ENCODE peak calls at places on chromosomes 16 and 17, in nine cellular contexts. One of them, this sample, is unnamed.

GRCh38 chr17:78847052-78847451 is 6.4 kb upstream of the USP36 start:
- DNase-seq in OCI-LY7: no peak
- DNase-seq in HS-27A: no peak
- DNase-seq in neuronal stem cell: no peak
- DNase-seq in tibial artery: no peak
- DNase-seq in T-helper 2 cell: no peak
- DNase-seq in head of caudate nucleus: no peak
- DNase-seq in Panc1: no peak
- DNase-seq in progenitor cell of endocrine pancreas: no peak
- DNase-seq in this sample: no peak

GRCh38 chr17:80442305-80442659 is 27.3 kb downstream of the ENDOV start:
- DNase-seq in T-helper 2 cell: no peak
- DNase-seq in neuronal stem cell: no peak
- DNase-seq in OCI-LY7: no peak
- DNase-seq in HS-27A: no peak
- DNase-seq in tibial artery: no peak
- DNase-seq in head of caudate nucleus: no peak
- DNase-seq in Panc1: no peak
- DNase-seq in progenitor cell of endocrine pancreas: no peak
- DNase-seq in this sample: no peak

GRCh38 chr17:66483946-66484345 is 181.5 kb downstream of the PRKCA start:
- DNase-seq in Panc1: no peak
- DNase-seq in T-helper 2 cell: no peak
- DNase-seq in head of caudate nucleus: no peak
- DNase-seq in progenitor cell of endocrine pancreas: no peak
- DNase-seq in HS-27A: no peak
- DNase-seq in neuronal stem cell: no peak
- DNase-seq in tibial artery: no peak
- DNase-seq in OCI-LY7: no peak
- DNase-seq in this sample: no peak

GRCh38 chr16:30011505-30012480 is 966 bp upstream of the DOC2A start:
- DNase-seq in neuronal stem cell: no peak
- DNase-seq in HS-27A: no peak
- DNase-seq in Panc1: no peak
- DNase-seq in head of caudate nucleus: no peak
- DNase-seq in T-helper 2 cell: no peak
- DNase-seq in progenitor cell of endocrine pancreas: no peak
- DNase-seq in OCI-LY7: no peak
- DNase-seq in tibial artery: no peak
- DNase-seq in this sample: no peak

GRCh38 chr17:59785091-59785799 is 77.8 kb downstream of the VMP1 start:
- DNase-seq in T-helper 2 cell: no peak
- DNase-seq in progenitor cell of endocrine pancreas: no peak
- DNase-seq in neuronal stem cell: no peak
- DNase-seq in Panc1: no peak
- DNase-seq in head of caudate nucleus: no peak
- DNase-seq in tibial artery: no peak
- DNase-seq in OCI-LY7: no peak
- DNase-seq in HS-27A: no peak
- DNase-seq in this sample: no peak

GRCh38 chr17:21012736-21013135 is 30.1 kb downstream of the USP22 start:
- DNase-seq in progenitor cell of endocrine pancreas: no peak
- DNase-seq in head of caudate nucleus: no peak
- DNase-seq in T-helper 2 cell: no peak
- DNase-seq in Panc1: no peak
- DNase-seq in neuronal stem cell: no peak
- DNase-seq in HS-27A: no peak
- DNase-seq in tibial artery: no peak
- DNase-seq in OCI-LY7: no peak
- DNase-seq in this sample: no peak

GRCh38 chr16:87101903-87102302 is 215.3 kb downstream of the C16orf95 start:
- DNase-seq in HS-27A: no peak
- DNase-seq in OCI-LY7: no peak
- DNase-seq in neuronal stem cell: no peak
- DNase-seq in Panc1: no peak
- DNase-seq in progenitor cell of endocrine pancreas: no peak
- DNase-seq in head of caudate nucleus: no peak
- DNase-seq in T-helper 2 cell: no peak
- DNase-seq in tibial artery: no peak
- DNase-seq in this sample: no peak

GRCh38 chr17:32833076-32833475 is 43.8 kb downstream of the MYO1D start:
- DNase-seq in HS-27A: no peak
- DNase-seq in T-helper 2 cell: no peak
- DNase-seq in OCI-LY7: no peak
- DNase-seq in neuronal stem cell: no peak
- DNase-seq in Panc1: no peak
- DNase-seq in progenitor cell of endocrine pancreas: no peak
- DNase-seq in head of caudate nucleus: no peak
- DNase-seq in tibial artery: no peak
- DNase-seq in this sample: no peak

GRCh38 chr17:36972186-36972686 is 23.5 kb downstream of the AATF start:
- DNase-seq in Panc1: no peak
- DNase-seq in neuronal stem cell: no peak
- DNase-seq in tibial artery: no peak
- DNase-seq in head of caudate nucleus: no peak
- DNase-seq in progenitor cell of endocrine pancreas: no peak
- DNase-seq in OCI-LY7: no peak
- DNase-seq in HS-27A: no peak
- DNase-seq in T-helper 2 cell: no peak
- DNase-seq in this sample: no peak

GRCh38 chr16:4272114-4272954 is 489 bp downstream of the TFAP4 start:
- DNase-seq in HS-27A: peak
- DNase-seq in Panc1: no peak
- DNase-seq in OCI-LY7: peak
- DNase-seq in head of caudate nucleus: peak
- DNase-seq in tibial artery: peak
- DNase-seq in T-helper 2 cell: no peak
- DNase-seq in neuronal stem cell: peak
- DNase-seq in progenitor cell of endocrine pancreas: peak
- DNase-seq in this sample: peak

GRCh38 chr16:8925455-8925854 is 38.3 kb downstream of the USP7 start:
- DNase-seq in neuronal stem cell: no peak
- DNase-seq in tibial artery: no peak
- DNase-seq in head of caudate nucleus: no peak
- DNase-seq in Panc1: no peak
- DNase-seq in HS-27A: no peak
- DNase-seq in progenitor cell of endocrine pancreas: no peak
- DNase-seq in T-helper 2 cell: no peak
- DNase-seq in OCI-LY7: no peak
- DNase-seq in this sample: no peak

GRCh38 chr16:57649846-57650245 is 18.3 kb upstream of the ADGRG3 start:
- DNase-seq in neuronal stem cell: no peak
- DNase-seq in tibial artery: no peak
- DNase-seq in progenitor cell of endocrine pancreas: no peak
- DNase-seq in head of caudate nucleus: no peak
- DNase-seq in Panc1: no peak
- DNase-seq in T-helper 2 cell: no peak
- DNase-seq in OCI-LY7: no peak
- DNase-seq in HS-27A: no peak
- DNase-seq in this sample: no peak

GRCh38 chr17:43332211-43332610 is 66.6 kb upstream of the ARL4D start:
- DNase-seq in head of caudate nucleus: no peak
- DNase-seq in HS-27A: no peak
- DNase-seq in T-helper 2 cell: no peak
- DNase-seq in OCI-LY7: no peak
- DNase-seq in tibial artery: no peak
- DNase-seq in progenitor cell of endocrine pancreas: no peak
- DNase-seq in neuronal stem cell: no peak
- DNase-seq in Panc1: no peak
- DNase-seq in this sample: no peak

GRCh38 chr17:16971458-16972338 is at the start of gene TNFRSF13B:
- DNase-seq in neuronal stem cell: no peak
- DNase-seq in Panc1: no peak
- DNase-seq in OCI-LY7: peak
- DNase-seq in head of caudate nucleus: no peak
- DNase-seq in T-helper 2 cell: no peak
- DNase-seq in tibial artery: no peak
- DNase-seq in HS-27A: no peak
- DNase-seq in progenitor cell of endocrine pancreas: no peak
- DNase-seq in this sample: no peak

GRCh38 chr16:16150117-16150877 is 73.0 kb downstream of the ABCC6 start:
- DNase-seq in T-helper 2 cell: no peak
- DNase-seq in neuronal stem cell: no peak
- DNase-seq in HS-27A: no peak
- DNase-seq in OCI-LY7: no peak
- DNase-seq in progenitor cell of endocrine pancreas: no peak
- DNase-seq in Panc1: no peak
- DNase-seq in head of caudate nucleus: peak
- DNase-seq in tibial artery: peak
- DNase-seq in this sample: peak

GRCh38 chr16:82199209-82199608 is 29.2 kb upstream of the MPHOSPH6 start:
- DNase-seq in HS-27A: no peak
- DNase-seq in tibial artery: no peak
- DNase-seq in head of caudate nucleus: no peak
- DNase-seq in T-helper 2 cell: no peak
- DNase-seq in OCI-LY7: no peak
- DNase-seq in progenitor cell of endocrine pancreas: no peak
- DNase-seq in Panc1: no peak
- DNase-seq in neuronal stem cell: no peak
- DNase-seq in this sample: no peak

GRCh38 chr17:4221899-4222659 is 41.7 kb downstream of the ANKFY1 start:
- DNase-seq in Panc1: no peak
- DNase-seq in OCI-LY7: no peak
- DNase-seq in HS-27A: no peak
- DNase-seq in head of caudate nucleus: no peak
- DNase-seq in T-helper 2 cell: no peak
- DNase-seq in tibial artery: no peak
- DNase-seq in neuronal stem cell: no peak
- DNase-seq in progenitor cell of endocrine pancreas: no peak
- DNase-seq in this sample: no peak

GRCh38 chr17:63646492-63646815 is 24.2 kb downstream of the MAP3K3 start:
- DNase-seq in T-helper 2 cell: no peak
- DNase-seq in HS-27A: no peak
- DNase-seq in progenitor cell of endocrine pancreas: no peak
- DNase-seq in tibial artery: no peak
- DNase-seq in head of caudate nucleus: no peak
- DNase-seq in OCI-LY7: peak
- DNase-seq in Panc1: no peak
- DNase-seq in neuronal stem cell: no peak
- DNase-seq in this sample: peak

GRCh38 chr17:19311421-19312215 is 50.9 kb downstream of the B9D1 start:
- DNase-seq in progenitor cell of endocrine pancreas: no peak
- DNase-seq in neuronal stem cell: no peak
- DNase-seq in T-helper 2 cell: no peak
- DNase-seq in Panc1: no peak
- DNase-seq in head of caudate nucleus: no peak
- DNase-seq in OCI-LY7: no peak
- DNase-seq in HS-27A: no peak
- DNase-seq in tibial artery: no peak
- DNase-seq in this sample: peak

GRCh38 chr17:42878123-42878880 is 22.3 kb upstream of the G6PC1 start:
- DNase-seq in head of caudate nucleus: no peak
- DNase-seq in tibial artery: no peak
- DNase-seq in HS-27A: no peak
- DNase-seq in T-helper 2 cell: no peak
- DNase-seq in Panc1: no peak
- DNase-seq in progenitor cell of endocrine pancreas: no peak
- DNase-seq in OCI-LY7: no peak
- DNase-seq in neuronal stem cell: peak
- DNase-seq in this sample: no peak

GRCh38 chr16:71754108-71754507 is 29.6 kb upstream of the PHLPP2 start:
- DNase-seq in neuronal stem cell: no peak
- DNase-seq in Panc1: no peak
- DNase-seq in tibial artery: no peak
- DNase-seq in progenitor cell of endocrine pancreas: no peak
- DNase-seq in T-helper 2 cell: no peak
- DNase-seq in HS-27A: no peak
- DNase-seq in OCI-LY7: no peak
- DNase-seq in head of caudate nucleus: no peak
- DNase-seq in this sample: no peak

GRCh38 chr17:3545151-3545550 is 12.5 kb downstream of the TRPV3 start:
- DNase-seq in head of caudate nucleus: no peak
- DNase-seq in progenitor cell of endocrine pancreas: no peak
- DNase-seq in OCI-LY7: no peak
- DNase-seq in tibial artery: no peak
- DNase-seq in Panc1: no peak
- DNase-seq in T-helper 2 cell: no peak
- DNase-seq in HS-27A: no peak
- DNase-seq in neuronal stem cell: no peak
- DNase-seq in this sample: no peak